ENCODE peak calls at places on chromosomes 3 and 15, in four cellular contexts. One of them, this sample, is unnamed.

GRCh38 chr15:68818088-68818670 is 2.5 kb downstream of the ANP32A start:
- DNase-seq in fibroblast of mammary gland: peak; percentile 56
- DNase-seq in heart right ventricle: peak; percentile 67
- DNase-seq in tibial artery: peak; percentile 80
- DNase-seq in this sample: peak; percentile 63

GRCh38 chr15:69798481-69799315 is 299.0 kb downstream of the TLE3 start:
- DNase-seq in heart right ventricle: no peak
- DNase-seq in fibroblast of mammary gland: peak; percentile 28
- DNase-seq in tibial artery: peak; percentile 65
- DNase-seq in this sample: no peak

GRCh38 chr15:77421370-77421700 is 647 bp downstream of the HMG20A start:
- DNase-seq in tibial artery: no peak
- DNase-seq in heart right ventricle: no peak
- DNase-seq in fibroblast of mammary gland: no peak
- DNase-seq in this sample: no peak

GRCh38 chr3:14245822-14246221 is 67.2 kb downstream of the LSM3 start:
- DNase-seq in heart right ventricle: no peak
- DNase-seq in fibroblast of mammary gland: no peak
- DNase-seq in tibial artery: no peak
- DNase-seq in this sample: no peak

GRCh38 chr3:72185549-72186484 is 400.9 kb upstream of the PROK2 start:
- DNase-seq in fibroblast of mammary gland: peak; percentile 93
- DNase-seq in tibial artery: no peak
- DNase-seq in heart right ventricle: no peak
- DNase-seq in this sample: no peak

GRCh38 chr3:129424185-129424841 is 4.1 kb downstream of the EFCAB12 start:
- DNase-seq in heart right ventricle: no peak
- DNase-seq in fibroblast of mammary gland: no peak
- DNase-seq in tibial artery: peak; percentile 12
- DNase-seq in this sample: no peak

GRCh38 chr15:74816624-74817369 is 4.2 kb downstream of the LMAN1L start:
- DNase-seq in heart right ventricle: no peak
- DNase-seq in tibial artery: no peak
- DNase-seq in fibroblast of mammary gland: no peak
- DNase-seq in this sample: no peak

GRCh38 chr15:82021021-82021420 is 24.8 kb downstream of the MEX3B start:
- DNase-seq in tibial artery: no peak
- DNase-seq in heart right ventricle: no peak
- DNase-seq in fibroblast of mammary gland: no peak
- DNase-seq in this sample: no peak

GRCh38 chr3:126646662-126647061 is 8.3 kb downstream of the TXNRD3 start:
- DNase-seq in heart right ventricle: no peak
- DNase-seq in fibroblast of mammary gland: no peak
- DNase-seq in tibial artery: no peak
- DNase-seq in this sample: no peak

GRCh38 chr3:33060609-33061337 is 36.2 kb downstream of the GLB1 start:
- DNase-seq in tibial artery: no peak
- DNase-seq in heart right ventricle: no peak
- DNase-seq in fibroblast of mammary gland: no peak
- DNase-seq in this sample: no peak

GRCh38 chr3:178761024-178761423 is 224.8 kb downstream of the KCNMB2 start:
- DNase-seq in tibial artery: no peak
- DNase-seq in fibroblast of mammary gland: no peak
- DNase-seq in heart right ventricle: no peak
- DNase-seq in this sample: no peak

GRCh38 chr15:70361891-70362290 is 264.2 kb upstream of the TLE3 start:
- DNase-seq in tibial artery: no peak
- DNase-seq in heart right ventricle: no peak
- DNase-seq in fibroblast of mammary gland: no peak
- DNase-seq in this sample: no peak

GRCh38 chr3:115699741-115700140 is 76.4 kb downstream of the GAP43 start:
- DNase-seq in tibial artery: no peak
- DNase-seq in fibroblast of mammary gland: peak; percentile 56
- DNase-seq in heart right ventricle: no peak
- DNase-seq in this sample: no peak

GRCh38 chr15:92020207-92020606 is 166.7 kb downstream of the SLCO3A1 start:
- DNase-seq in tibial artery: no peak
- DNase-seq in heart right ventricle: no peak
- DNase-seq in fibroblast of mammary gland: peak; percentile 17
- DNase-seq in this sample: no peak

GRCh38 chr15:96347181-96348111 is 16.9 kb downstream of the NR2F2 start:
- DNase-seq in tibial artery: peak; percentile 84
- DNase-seq in heart right ventricle: peak; percentile 56
- DNase-seq in fibroblast of mammary gland: peak; percentile 45
- DNase-seq in this sample: peak; percentile 43

GRCh38 chr15:43212951-43213350 is 7.9 kb downstream of the EPB42 start:
- DNase-seq in tibial artery: no peak
- DNase-seq in fibroblast of mammary gland: no peak
- DNase-seq in heart right ventricle: no peak
- DNase-seq in this sample: no peak

GRCh38 chr15:51103330-51103729 is 8.6 kb upstream of the TNFAIP8L3 start:
- DNase-seq in tibial artery: no peak
- DNase-seq in fibroblast of mammary gland: peak; percentile 97
- DNase-seq in heart right ventricle: no peak
- DNase-seq in this sample: no peak

GRCh38 chr3:74041068-74041675 is 416.4 kb upstream of the PDZRN3 start:
- DNase-seq in heart right ventricle: no peak
- DNase-seq in tibial artery: no peak
- DNase-seq in fibroblast of mammary gland: no peak
- DNase-seq in this sample: no peak

GRCh38 chr3:32414527-32415202 is 23.0 kb downstream of the CMTM7 start:
- DNase-seq in tibial artery: no peak
- DNase-seq in heart right ventricle: no peak
- DNase-seq in fibroblast of mammary gland: no peak
- DNase-seq in this sample: no peak

GRCh38 chr15:73694419-73694818 is 10.2 kb downstream of the CD276 start:
- DNase-seq in heart right ventricle: no peak
- DNase-seq in fibroblast of mammary gland: peak; percentile 59
- DNase-seq in tibial artery: no peak
- DNase-seq in this sample: no peak

GRCh38 chr3:127970966-127971592 is 56.0 kb downstream of the KBTBD12 start:
- DNase-seq in tibial artery: no peak
- DNase-seq in fibroblast of mammary gland: peak; percentile 62
- DNase-seq in heart right ventricle: no peak
- DNase-seq in this sample: no peak

GRCh38 chr3:45582407-45582806 is 12.1 kb upstream of the LIMD1 start:
- DNase-seq in tibial artery: no peak
- DNase-seq in fibroblast of mammary gland: peak; percentile 76
- DNase-seq in heart right ventricle: no peak
- DNase-seq in this sample: no peak

GRCh38 chr15:90138071-90138833 is 36.0 kb upstream of the IDH2 start:
- DNase-seq in fibroblast of mammary gland: no peak
- DNase-seq in tibial artery: no peak
- DNase-seq in heart right ventricle: peak; percentile 45
- DNase-seq in this sample: peak; percentile 58

GRCh38 chr15:74209560-74209958 is 7.0 kb upstream of the STRA6 start:
- DNase-seq in tibial artery: no peak
- DNase-seq in fibroblast of mammary gland: no peak
- DNase-seq in heart right ventricle: no peak
- DNase-seq in this sample: no peak

GRCh38 chr3:112492124-112492523 is 7.1 kb downstream of the BTLA start:
- DNase-seq in heart right ventricle: no peak
- DNase-seq in tibial artery: no peak
- DNase-seq in fibroblast of mammary gland: no peak
- DNase-seq in this sample: no peak

GRCh38 chr15:44541282-44541958 is 4.5 kb downstream of the EIF3J start:
- DNase-seq in heart right ventricle: no peak
- DNase-seq in fibroblast of mammary gland: peak; percentile 74
- DNase-seq in tibial artery: no peak
- DNase-seq in this sample: no peak

GRCh38 chr15:98505611-98506031 is 142.7 kb upstream of the IGF1R start:
- DNase-seq in tibial artery: peak; percentile 94
- DNase-seq in fibroblast of mammary gland: no peak
- DNase-seq in heart right ventricle: peak; percentile 25
- DNase-seq in this sample: no peak

GRCh38 chr3:54164192-54164975 is 42.0 kb downstream of the CACNA2D3 start:
- DNase-seq in heart right ventricle: no peak
- DNase-seq in tibial artery: no peak
- DNase-seq in fibroblast of mammary gland: no peak
- DNase-seq in this sample: no peak
- H3K4me3 ChIP-seq in heart right ventricle: no peak overlapping the region
- H3K4me3 ChIP-seq in tibial artery: no peak overlapping the region
- H3K4me3 ChIP-seq in fibroblast of mammary gland: no peak overlapping the region
- H3K4me3 ChIP-seq in this sample: no peak overlapping the region

DNA sequence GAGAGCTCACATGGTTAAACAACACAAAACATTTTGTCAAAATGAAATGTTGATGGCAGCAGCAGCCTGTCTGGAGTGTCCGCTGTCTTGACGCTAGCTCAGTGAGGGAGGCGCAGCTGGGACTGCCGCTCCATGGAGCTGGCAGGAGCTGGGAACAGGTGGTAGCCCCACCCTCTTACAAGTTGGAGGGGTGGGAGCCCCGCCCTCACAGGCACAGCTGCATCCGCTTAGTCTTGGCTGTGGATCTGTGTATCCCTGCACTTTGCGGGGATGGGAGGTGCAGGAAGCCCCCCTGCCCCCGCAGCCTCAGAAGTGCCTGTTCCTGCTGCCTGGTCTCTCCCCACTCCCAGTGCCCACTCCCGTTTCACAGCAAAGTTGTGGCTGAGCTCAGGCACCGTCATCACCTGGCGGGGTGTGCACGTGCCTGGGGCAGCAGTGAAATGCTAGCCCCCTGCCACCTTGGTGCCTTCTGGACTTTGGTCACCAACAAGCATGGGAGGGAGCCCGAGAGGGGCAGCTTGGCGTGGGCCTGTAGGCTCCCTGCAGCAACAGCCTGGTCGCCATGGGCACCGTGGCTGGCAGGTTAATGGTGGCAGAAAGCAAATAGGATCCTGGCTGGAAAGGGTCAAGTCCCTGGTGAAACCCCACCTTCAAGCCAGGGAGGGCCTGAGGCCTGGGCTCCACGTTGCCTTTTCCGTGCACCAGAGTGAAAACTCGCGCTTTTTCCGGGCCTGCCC is 53.8 kb upstream of the CADM2 start:
- DNase-seq in tibial artery: no peak
- DNase-seq in fibroblast of mammary gland: no peak
- DNase-seq in heart right ventricle: no peak
- DNase-seq in this sample: no peak
- H3K4me3 ChIP-seq in tibial artery: no peak overlapping the region
- H3K4me3 ChIP-seq in fibroblast of mammary gland: no peak overlapping the region
- H3K4me3 ChIP-seq in heart right ventricle: no peak overlapping the region
- H3K4me3 ChIP-seq in this sample: no peak overlapping the region

GRCh38 chr3:50248387-50248786 is 12.4 kb downstream of the GNAI2 start:
- DNase-seq in heart right ventricle: peak; percentile 65
- DNase-seq in tibial artery: peak; percentile 80
- DNase-seq in fibroblast of mammary gland: peak; percentile 46
- DNase-seq in this sample: peak; percentile 65
- H3K4me3 ChIP-seq in heart right ventricle: no peak overlapping the region
- H3K4me3 ChIP-seq in tibial artery: no peak overlapping the region
- H3K4me3 ChIP-seq in fibroblast of mammary gland: no peak overlapping the region
- H3K4me3 ChIP-seq in this sample: peak overlapping the region; percentile 29

DNA sequence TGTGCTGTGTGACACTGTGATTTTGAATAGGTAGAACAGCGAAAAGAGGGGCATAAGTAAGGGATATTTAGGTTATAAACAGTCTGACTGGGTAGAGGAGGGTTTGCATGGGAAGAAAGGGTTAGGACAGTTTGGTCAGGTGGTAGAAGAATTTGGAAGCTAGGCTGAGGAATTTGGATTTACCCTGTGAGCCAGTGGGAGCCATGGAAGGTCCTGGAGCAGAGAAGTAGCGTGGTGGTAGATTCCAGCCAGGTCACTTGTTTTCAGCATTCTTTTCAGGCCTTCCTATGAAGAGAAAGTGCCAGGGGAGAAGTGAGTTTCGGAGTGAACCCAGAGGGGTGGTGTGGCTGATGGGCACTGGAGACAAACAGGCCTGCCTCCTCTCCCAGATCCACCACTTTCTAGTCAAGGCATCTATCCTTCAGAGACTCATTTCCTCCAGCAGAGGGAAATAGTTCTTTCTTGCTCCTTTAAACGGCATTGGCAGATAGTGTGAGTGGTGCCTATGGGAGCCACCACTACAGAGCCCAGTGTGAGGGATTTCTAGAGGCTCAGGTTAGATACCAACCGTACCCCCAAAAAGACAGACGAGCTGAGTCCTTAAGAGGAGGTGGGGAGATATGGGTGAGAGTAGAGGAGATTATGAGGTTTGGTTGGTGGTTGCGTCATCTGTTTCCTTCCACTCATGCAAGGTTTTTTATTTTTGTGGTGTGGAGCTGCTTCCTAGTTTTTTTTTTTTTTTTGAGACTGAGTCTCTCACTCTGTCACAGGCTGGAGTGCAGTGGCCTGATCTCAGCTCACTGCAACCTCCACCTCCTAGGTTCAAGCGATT is 21.2 kb downstream of the PXK start:
- DNase-seq in tibial artery: no peak
- DNase-seq in heart right ventricle: no peak
- DNase-seq in fibroblast of mammary gland: peak; percentile 26
- DNase-seq in this sample: no peak
- H3K4me3 ChIP-seq in tibial artery: no peak overlapping the region
- H3K4me3 ChIP-seq in heart right ventricle: no peak overlapping the region
- H3K4me3 ChIP-seq in fibroblast of mammary gland: no peak overlapping the region
- H3K4me3 ChIP-seq in this sample: no peak overlapping the region

GRCh38 chr15:29140475-29141172 is 129.0 kb downstream of the NSMCE3 start:
- DNase-seq in tibial artery: peak; percentile 57
- DNase-seq in heart right ventricle: no peak
- DNase-seq in fibroblast of mammary gland: no peak
- DNase-seq in this sample: no peak
- H3K4me3 ChIP-seq in tibial artery: no peak overlapping the region
- H3K4me3 ChIP-seq in heart right ventricle: no peak overlapping the region
- H3K4me3 ChIP-seq in fibroblast of mammary gland: no peak overlapping the region
- H3K4me3 ChIP-seq in this sample: no peak overlapping the region

DNA sequence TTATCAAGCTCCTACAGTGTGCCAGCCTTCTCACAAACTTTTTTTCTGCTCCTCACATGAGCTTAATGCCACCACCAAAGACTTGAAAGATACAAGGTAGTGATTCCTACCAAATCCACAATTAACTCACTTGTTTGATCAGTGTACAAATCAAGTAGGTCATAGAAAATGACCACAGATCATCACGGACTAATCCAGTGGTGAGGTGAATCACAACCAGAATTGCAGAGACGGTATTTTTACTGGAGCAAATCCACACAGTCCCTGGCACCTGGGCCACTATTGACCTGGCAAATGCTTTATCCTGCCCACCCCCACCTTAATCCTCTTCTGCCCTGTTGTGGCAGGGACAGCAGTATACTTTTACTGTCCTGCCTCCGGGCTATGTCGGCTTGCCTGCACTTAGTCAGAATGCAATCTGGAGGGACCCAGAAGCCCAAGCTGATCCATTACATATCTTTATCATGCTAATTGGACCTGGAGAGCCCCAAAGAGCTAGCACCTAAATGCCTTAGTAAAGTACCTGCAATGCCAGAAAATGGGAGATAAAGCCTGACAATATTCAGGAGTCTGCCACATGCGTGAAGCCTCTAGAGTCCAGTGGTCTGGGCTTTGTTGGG is 83.9 kb upstream of the CDV3 start:
- DNase-seq in heart right ventricle: no peak
- DNase-seq in fibroblast of mammary gland: peak; percentile 60
- DNase-seq in tibial artery: no peak
- DNase-seq in this sample: no peak
- H3K4me3 ChIP-seq in heart right ventricle: no peak overlapping the region
- H3K4me3 ChIP-seq in fibroblast of mammary gland: no peak overlapping the region
- H3K4me3 ChIP-seq in tibial artery: no peak overlapping the region
- H3K4me3 ChIP-seq in this sample: no peak overlapping the region

GRCh38 chr3:170003881-170004356 is 33.9 kb upstream of the GPR160 start:
- DNase-seq in tibial artery: no peak
- DNase-seq in fibroblast of mammary gland: no peak
- DNase-seq in heart right ventricle: no peak
- DNase-seq in this sample: no peak
- H3K4me3 ChIP-seq in tibial artery: no peak overlapping the region
- H3K4me3 ChIP-seq in fibroblast of mammary gland: no peak overlapping the region
- H3K4me3 ChIP-seq in heart right ventricle: no peak overlapping the region
- H3K4me3 ChIP-seq in this sample: no peak overlapping the region

This sample was measured in left ventricle myocardium inferior.